ENCODE peak calls at places on chromosomes 4 and X, in six cellular contexts. L, M, Q, Z, D and K are unnamed samples.

GRCh38 chr4:16731776-16732380 is 166.6 kb downstream of the LDB2 start:
- DNase-seq in L (no peak), M (no peak), Q (no peak), Z (no peak), D (no peak), K (no peak)

GRCh38 chrX:30618160-30618765 is 35.0 kb upstream of the GK start:
- DNase-seq in L (no peak), M (no peak), Q (no peak), Z (no peak), D (no peak), K (no peak)

GRCh38 chrX:153454901-153455550 is 9.2 kb upstream of the TREX2 start:
- DNase-seq in L (no peak), M (no peak), Q (no peak), Z (no peak), D (no peak), K (no peak)

GRCh38 chr4:152224872-152225420 is 310.9 kb downstream of the FBXW7 start:
- DNase-seq in L (no peak), M (no peak), Q (no peak), Z (no peak), D (no peak), K (no peak)

GRCh38 chr4:110249687-110250387 is 51.4 kb upstream of the ELOVL6 start:
- DNase-seq in L (no peak), M (no peak), Q (no peak), Z (no peak), D (no peak), K (no peak)

GRCh38 chrX:45632506-45632905 is 431.8 kb upstream of the DIPK2B start:
- DNase-seq in L (no peak), M (no peak), Q (no peak), Z (no peak), D (no peak), K (no peak)

GRCh38 chrX:64975491-64975890 is 759 bp downstream of the ZC4H2 start:
- DNase-seq in L (peak), M (peak), Q (no peak), Z (peak), D (peak), K (peak)

GRCh38 chr4:92519727-92520126 is 216.0 kb downstream of the GRID2 start:
- DNase-seq in L (no peak), M (no peak), Q (no peak), Z (no peak), D (no peak), K (no peak)

GRCh38 chr4:144709159-144709558 is 63.2 kb downstream of the HHIP start:
- DNase-seq in L (peak), M (no peak), Q (no peak), Z (peak), D (peak), K (no peak)

GRCh38 chr4:26992657-26993361 is 132.2 kb downstream of the STIM2 start:
- DNase-seq in L (peak), M (no peak), Q (no peak), Z (peak), D (no peak), K (no peak)

GRCh38 chr4:73836373-73837269 is at the start of gene CXCL6:
- DNase-seq in L (peak), M (no peak), Q (no peak), Z (no peak), D (no peak), K (peak)

GRCh38 chr4:175935016-175935661 is 123.1 kb upstream of the GPM6A start:
- DNase-seq in L (no peak), M (no peak), Q (no peak), Z (no peak), D (no peak), K (no peak)

GRCh38 chr4:184475096-184475461 is 729 bp upstream of the IRF2 start:
- DNase-seq in L (no peak), M (peak), Q (peak), Z (peak), D (peak), K (peak)

GRCh38 chr4:3204021-3204431 is 44.9 kb upstream of the MSANTD1 start:
- DNase-seq in L (no peak), M (no peak), Q (no peak), Z (peak), D (peak), K (no peak)

GRCh38 chr4:172153694-172154093 is 340.5 kb downstream of the GALNTL6 start:
- DNase-seq in L (no peak), M (no peak), Q (no peak), Z (no peak), D (no peak), K (no peak)

GRCh38 chr4:183154701-183155391 is 55.8 kb downstream of the WWC2 start:
- DNase-seq in L (no peak), M (no peak), Q (no peak), Z (no peak), D (no peak), K (peak)

GRCh38 chr4:174381419-174381818 is 97.7 kb downstream of the CEP44 start:
- DNase-seq in L (no peak), M (no peak), Q (no peak), Z (no peak), D (no peak), K (no peak)

GRCh38 chrX:17414839-17415238 is 39.8 kb downstream of the NHS start:
- DNase-seq in L (no peak), M (no peak), Q (no peak), Z (no peak), D (no peak), K (peak)

GRCh38 chrX:85024044-85024443 is 20.4 kb downstream of the APOOL start:
- DNase-seq in L (peak), M (no peak), Q (no peak), Z (no peak), D (no peak), K (no peak)

GRCh38 chr4:98508825-98509539 is 149.4 kb downstream of the TSPAN5 start:
- DNase-seq in L (no peak), M (no peak), Q (no peak), Z (peak), D (no peak), K (no peak)

GRCh38 chrX:112642349-112642748 is 37.4 kb downstream of the LHFPL1 start:
- DNase-seq in L (peak), M (peak), Q (peak), Z (peak), D (peak), K (peak)

GRCh38 chr4:87839309-87839946 is 6.7 kb downstream of the MEPE start:
- DNase-seq in L (peak), M (peak), Q (no peak), Z (peak), D (peak), K (no peak)

GRCh38 chrX:20217279-20217678 is 49.4 kb downstream of the RPS6KA3 start:
- DNase-seq in L (peak), M (no peak), Q (no peak), Z (peak), D (peak), K (no peak)

GRCh38 chrX:22526339-22526738 is 253.6 kb downstream of the CBLL2 start:
- DNase-seq in L (peak), M (no peak), Q (no peak), Z (peak), D (peak), K (no peak)

GRCh38 chr4:5051692-5052423 is 578 bp downstream of the STK32B start:
- DNase-seq in L (no peak), M (no peak), Q (no peak), Z (peak), D (no peak), K (no peak)

GRCh38 chr4:180521181-180521580 is 1722.0 kb upstream of the TENM3 start:
- DNase-seq in L (no peak), M (no peak), Q (no peak), Z (no peak), D (no peak), K (no peak)